ENCODE peak calls at places on chromosomes 1 and 21, in seven cellular contexts. Z, R, D, W, L, E and B are unnamed samples.

GRCh38 chr1:204591473-204592090 is 75.4 kb downstream of the MDM4 start:
- DNase-seq in Z (no peak), R (peak), D (peak), W (peak), L (no peak), E (peak), B (peak)

GRCh38 chr1:27388337-27389005 is 4.0 kb upstream of the GPR3 start:
- DNase-seq in Z (no peak), R (no peak), D (peak), W (no peak), L (peak), E (peak), B (peak)

GRCh38 chr1:38403667-38404066 is 357.1 kb upstream of the POU3F1 start:
- DNase-seq in Z (no peak), R (no peak), D (no peak), W (no peak), L (no peak), E (peak), B (no peak)

GRCh38 chr1:199083680-199084079 is 444.8 kb downstream of the PTPRC start:
- DNase-seq in Z (no peak), R (peak), D (peak), W (peak), L (no peak), E (no peak), B (no peak)

GRCh38 chr1:161096514-161096913 is 1.6 kb upstream of the KLHDC9 start:
- DNase-seq in Z (no peak), R (no peak), D (peak), W (peak), L (no peak), E (no peak), B (peak)

GRCh38 chr1:32335951-32336867 is at the start of gene MARCKSL1:
- DNase-seq in Z (peak), R (peak), D (peak), W (peak), L (peak), E (peak), B (peak)

GRCh38 chr1:77832889-77833288 is 53.4 kb downstream of the MIGA1 start:
- DNase-seq in Z (no peak), R (peak), D (peak), W (peak), L (no peak), E (peak), B (peak)

GRCh38 chr21:45549670-45550463 is 7.6 kb upstream of the SLC19A1 start:
- DNase-seq in Z (no peak), R (no peak), D (no peak), W (no peak), L (no peak), E (no peak), B (peak)

GRCh38 chr1:119159963-119160362 is 19.5 kb upstream of the WARS2 start:
- DNase-seq in Z (no peak), R (no peak), D (peak), W (peak), L (no peak), E (no peak), B (no peak)

GRCh38 chr1:1157914-1158710 is 15.6 kb upstream of the TTLL10 start:
- DNase-seq in Z (no peak), R (no peak), D (peak), W (peak), L (no peak), E (no peak), B (peak)

GRCh38 chr1:16242556-16243407 is 5.8 kb upstream of the CPLANE2 start:
- DNase-seq in Z (no peak), R (no peak), D (no peak), W (no peak), L (no peak), E (no peak), B (peak)

GRCh38 chr1:107139833-107140702 is 771 bp upstream of the NTNG1 start:
- DNase-seq in Z (no peak), R (peak), D (peak), W (peak), L (no peak), E (peak), B (peak)

GRCh38 chr1:228983231-228983660 is 248.0 kb downstream of the RHOU start:
- DNase-seq in Z (no peak), R (no peak), D (no peak), W (no peak), L (no peak), E (no peak), B (no peak)

GRCh38 chr1:228070173-228070572 is 12.3 kb upstream of the ARF1 start:
- DNase-seq in Z (no peak), R (no peak), D (no peak), W (no peak), L (no peak), E (no peak), B (no peak)

GRCh38 chr1:180814258-180814657 is 98.4 kb upstream of the KIAA1614 start:
- DNase-seq in Z (no peak), R (no peak), D (no peak), W (no peak), L (no peak), E (no peak), B (no peak)

GRCh38 chr1:52590275-52590674 is 11.9 kb upstream of the GPX7 start:
- DNase-seq in Z (no peak), R (no peak), D (no peak), W (no peak), L (no peak), E (no peak), B (no peak)

GRCh38 chr1:51644533-51645197 is 27.8 kb downstream of the OSBPL9 start:
- DNase-seq in Z (peak), R (peak), D (peak), W (peak), L (no peak), E (peak), B (peak)

GRCh38 chr1:96362623-96363022 is 359.0 kb upstream of the PTBP2 start:
- DNase-seq in Z (peak), R (peak), D (peak), W (peak), L (no peak), E (peak), B (peak)

GRCh38 chr21:31731112-31731801 is 661 bp downstream of the SCAF4 start:
- DNase-seq in Z (peak), R (no peak), D (peak), W (peak), L (no peak), E (no peak), B (peak)

GRCh38 chr1:243801378-243801777 is 48.7 kb downstream of the AKT3 start:
- DNase-seq in Z (no peak), R (no peak), D (no peak), W (no peak), L (no peak), E (no peak), B (no peak)

GRCh38 chr21:42189860-42190491 is 29.0 kb upstream of the ABCG1 start:
- DNase-seq in Z (peak), R (no peak), D (no peak), W (no peak), L (no peak), E (no peak), B (no peak)

GRCh38 chr1:91402023-91402422 is 2.6 kb downstream of the HFM1 start:
- DNase-seq in Z (no peak), R (no peak), D (peak), W (peak), L (no peak), E (peak), B (peak)

GRCh38 chr21:37462087-37462861 is 95.7 kb downstream of the DYRK1A start:
- DNase-seq in Z (no peak), R (no peak), D (no peak), W (no peak), L (no peak), E (no peak), B (no peak)

GRCh38 chr1:207803678-207804077 is 51.8 kb downstream of the CD46 start:
- DNase-seq in Z (no peak), R (no peak), D (no peak), W (no peak), L (no peak), E (no peak), B (no peak)

GRCh38 chr1:201324306-201324705 is 41.0 kb downstream of the PKP1 start:
- DNase-seq in Z (no peak), R (no peak), D (no peak), W (no peak), L (no peak), E (no peak), B (no peak)

GRCh38 chr1:162003825-162004205 is 19.9 kb downstream of the OLFML2B start:
- DNase-seq in Z (peak), R (peak), D (peak), W (peak), L (no peak), E (peak), B (peak)

GRCh38 chr1:192538407-192539311 is 36.9 kb upstream of the RGS1 start:
- DNase-seq in Z (no peak), R (no peak), D (peak), W (peak), L (no peak), E (no peak), B (no peak)

GRCh38 chr1:59434336-59434735 is 137.4 kb downstream of the FGGY start:
- DNase-seq in Z (peak), R (no peak), D (peak), W (no peak), L (no peak), E (peak), B (peak)

GRCh38 chr1:161351482-161351881 is 16.2 kb downstream of the CFAP126 start:
- DNase-seq in Z (no peak), R (no peak), D (no peak), W (peak), L (no peak), E (no peak), B (no peak)

GRCh38 chr21:32131960-32132359 is 146.9 kb downstream of the MIS18A start:
- DNase-seq in Z (no peak), R (peak), D (peak), W (peak), L (no peak), E (peak), B (peak)

GRCh38 chr1:233710507-233710906 is 96.6 kb downstream of the KCNK1 start:
- DNase-seq in Z (no peak), R (no peak), D (no peak), W (no peak), L (no peak), E (no peak), B (no peak)

GRCh38 chr1:45787905-45788304 is 15.5 kb upstream of the MAST2 start:
- DNase-seq in Z (no peak), R (no peak), D (no peak), W (no peak), L (no peak), E (no peak), B (no peak)

GRCh38 chr1:54850082-54850730 is 36.8 kb downstream of the DHCR24 start:
- DNase-seq in Z (no peak), R (no peak), D (peak), W (no peak), L (no peak), E (peak), B (peak)

GRCh38 chr1:42723511-42723910 is 16.5 kb downstream of the CLDN19 start:
- DNase-seq in Z (no peak), R (no peak), D (no peak), W (no peak), L (no peak), E (peak), B (no peak)

GRCh38 chr1:150551784-150552691 is 2.8 kb downstream of the ADAMTSL4 start:
- DNase-seq in Z (no peak), R (peak), D (peak), W (peak), L (no peak), E (peak), B (peak)

GRCh38 chr1:103788377-103788776 is 38.7 kb downstream of the AMY1C start:
- DNase-seq in Z (no peak), R (no peak), D (no peak), W (peak), L (no peak), E (peak), B (no peak)

GRCh38 chr1:116284819-116285390 is 88.1 kb upstream of the ATP1A1 start:
- DNase-seq in Z (no peak), R (no peak), D (no peak), W (no peak), L (no peak), E (no peak), B (no peak)

GRCh38 chr1:69847670-69848069 is 279.9 kb downstream of the LRRC7 start:
- DNase-seq in Z (no peak), R (no peak), D (no peak), W (no peak), L (no peak), E (no peak), B (no peak)